ENCODE peak calls at places on chromosomes 4 and X, in six cellular contexts. One of them, this sample, is unnamed.

GRCh38 chrX:13283968-13284914 is 35.6 kb downstream of the ATXN3L start:
- DNase-seq in SHP77: no peak
- DNase-seq in MG63: peak; percentile 1
- DNase-seq in amygdala: no peak
- DNase-seq in activated gamma-delta T cell treated with Interleukin-2 at 50 U/mL for 16 hours: no peak
- DNase-seq in A549: no peak
- DNase-seq in this sample: no peak

GRCh38 chr4:21858971-21859370 is 89.6 kb downstream of the KCNIP4 start:
- DNase-seq in SHP77: no peak
- DNase-seq in amygdala: no peak
- DNase-seq in A549: no peak
- DNase-seq in activated gamma-delta T cell treated with Interleukin-2 at 50 U/mL for 16 hours: no peak
- DNase-seq in MG63: peak; percentile 19
- DNase-seq in this sample: no peak

GRCh38 chrX:78945186-78945912 is at the start of gene P2RY10:
- DNase-seq in A549: no peak
- DNase-seq in MG63: no peak
- DNase-seq in activated gamma-delta T cell treated with Interleukin-2 at 50 U/mL for 16 hours: peak; percentile 28
- DNase-seq in SHP77: no peak
- DNase-seq in amygdala: no peak
- DNase-seq in this sample: peak; percentile 74

GRCh38 chr4:15186149-15186548 is 183.9 kb downstream of the CPEB2 start:
- DNase-seq in A549: no peak
- DNase-seq in amygdala: no peak
- DNase-seq in MG63: no peak
- DNase-seq in activated gamma-delta T cell treated with Interleukin-2 at 50 U/mL for 16 hours: no peak
- DNase-seq in SHP77: no peak
- DNase-seq in this sample: no peak

GRCh38 chr4:35963969-35964515 is 280.3 kb downstream of the ARAP2 start:
- DNase-seq in MG63: no peak
- DNase-seq in amygdala: no peak
- DNase-seq in SHP77: no peak
- DNase-seq in activated gamma-delta T cell treated with Interleukin-2 at 50 U/mL for 16 hours: no peak
- DNase-seq in A549: no peak
- DNase-seq in this sample: no peak

GRCh38 chr4:89539374-89539773 is 231.8 kb upstream of the GPRIN3 start:
- DNase-seq in MG63: no peak
- DNase-seq in A549: peak; percentile 73
- DNase-seq in SHP77: no peak
- DNase-seq in activated gamma-delta T cell treated with Interleukin-2 at 50 U/mL for 16 hours: no peak
- DNase-seq in amygdala: no peak
- DNase-seq in this sample: no peak

GRCh38 chrX:101206471-101206870 is 13.1 kb upstream of the DRP2 start:
- DNase-seq in SHP77: no peak
- DNase-seq in amygdala: no peak
- DNase-seq in activated gamma-delta T cell treated with Interleukin-2 at 50 U/mL for 16 hours: no peak
- DNase-seq in A549: peak; percentile 41
- DNase-seq in MG63: no peak
- DNase-seq in this sample: peak; percentile 66

GRCh38 chr4:67436742-67437141 is 108.6 kb downstream of the CENPC start:
- DNase-seq in amygdala: no peak
- DNase-seq in MG63: peak; percentile 19
- DNase-seq in SHP77: no peak
- DNase-seq in activated gamma-delta T cell treated with Interleukin-2 at 50 U/mL for 16 hours: no peak
- DNase-seq in A549: no peak
- DNase-seq in this sample: no peak

GRCh38 chr4:15100994-15101695 is 98.9 kb downstream of the CPEB2 start:
- DNase-seq in amygdala: peak; percentile 42
- DNase-seq in MG63: no peak
- DNase-seq in activated gamma-delta T cell treated with Interleukin-2 at 50 U/mL for 16 hours: no peak
- DNase-seq in SHP77: no peak
- DNase-seq in A549: no peak
- DNase-seq in this sample: no peak